ENCODE peak calls at places on chromosome 19, in seven cellular contexts. J is endothelial cell, H is MCF 10A, B is AG04449, K is GM20000, L is epithelial cell of esophagus, Y is cardiac muscle cell. Z is an unnamed sample.

GRCh38 chr19:33772858-33773180 is 23.9 kb upstream of the KCTD15 start:
- DNase-seq in J (no peak), H (no peak), B (no peak), K (no peak), L (no peak), Y (no peak), Z (no peak)

GRCh38 chr19:13794388-13794751 is 873 bp upstream of the ZSWIM4 start:
- DNase-seq in J (no peak), H (peak), B (peak), K (no peak), L (peak), Y (no peak), Z (no peak)

GRCh38 chr19:7497292-7497691 is 8.5 kb upstream of the PEX11G start:
- DNase-seq in J (peak), H (no peak), B (no peak), K (no peak), L (no peak), Y (no peak), Z (no peak)

GRCh38 chr19:30167976-30168635 is 204.1 kb upstream of the ZNF536 start:
- DNase-seq in J (no peak), H (no peak), B (no peak), K (no peak), L (no peak), Y (no peak), Z (no peak)

GRCh38 chr19:29676586-29676985 is 11.3 kb downstream of the PLEKHF1 start:
- DNase-seq in J (no peak), H (no peak), B (no peak), K (no peak), L (no peak), Y (no peak), Z (no peak)

GRCh38 chr19:40806385-40807146 is 7.6 kb downstream of the EGLN2 start:
- DNase-seq in J (peak), H (peak), B (peak), K (peak), L (peak), Y (peak), Z (peak)

GRCh38 chr19:12994701-12995595 is at the start of gene NFIX:
- DNase-seq in J (peak), H (peak), B (no peak), K (no peak), L (peak), Y (peak), Z (no peak)

GRCh38 chr19:14081797-14082674 is 3.5 kb downstream of the C19orf67 start:
- DNase-seq in J (peak), H (no peak), B (no peak), K (peak), L (peak), Y (no peak), Z (no peak)

GRCh38 chr19:16588089-16588823 is 16.0 kb upstream of the SLC35E1 start:
- DNase-seq in J (no peak), H (no peak), B (no peak), K (peak), L (peak), Y (peak), Z (no peak)

GRCh38 chr19:38395381-38396127 is 7.1 kb downstream of the SPRED3 start:
- DNase-seq in J (no peak), H (no peak), B (no peak), K (peak), L (no peak), Y (no peak), Z (no peak)

GRCh38 chr19:3809881-3810707 is 23.9 kb upstream of the MATK start:
- DNase-seq in J (no peak), H (no peak), B (no peak), K (peak), L (no peak), Y (no peak), Z (no peak)

GRCh38 chr19:39327990-39328705 is 7.5 kb upstream of the LRFN1 start:
- DNase-seq in J (peak), H (peak), B (no peak), K (peak), L (peak), Y (peak), Z (no peak)